ENCODE peak calls at places on chromosomes 13 and 19, in eight cellular contexts. E, F, Z, J, D, U, L and I are unnamed samples.

GRCh38 chr13:110799246-110800236 is 86.0 kb downstream of the ING1 start:
- DNase-seq in E (no peak), F (peak), Z (no peak), J (peak), D (no peak), U (peak), L (peak), I (peak)

GRCh38 chr13:40064723-40065122 is 409.3 kb downstream of the COG6 start:
- DNase-seq in E (no peak), F (peak), Z (no peak), J (no peak), D (no peak), U (peak), L (no peak), I (peak)

GRCh38 chr19:14383556-14383897 is 2.3 kb downstream of the ADGRE5 start:
- DNase-seq in E (no peak), F (peak), Z (no peak), J (no peak), D (no peak), U (no peak), L (no peak), I (no peak)

GRCh38 chr13:22102237-22102636 is 431.4 kb downstream of the FGF9 start:
- DNase-seq in E (no peak), F (no peak), Z (no peak), J (no peak), D (no peak), U (no peak), L (no peak), I (no peak)

GRCh38 chr19:10491472-10492047 is 11.6 kb downstream of the KEAP1 start:
- DNase-seq in E (no peak), F (no peak), Z (no peak), J (no peak), D (no peak), U (no peak), L (no peak), I (no peak)

GRCh38 chr13:26459276-26460131 is 98.0 kb upstream of the WASF3 start:
- DNase-seq in E (no peak), F (peak), Z (no peak), J (no peak), D (no peak), U (no peak), L (no peak), I (no peak)

GRCh38 chr13:79481685-79482052 is 714 bp downstream of the NDFIP2 start:
- DNase-seq in E (peak), F (no peak), Z (peak), J (no peak), D (no peak), U (no peak), L (no peak), I (no peak)

GRCh38 chr13:97895383-97895782 is 58.1 kb upstream of the IPO5 start:
- DNase-seq in E (no peak), F (no peak), Z (no peak), J (no peak), D (no peak), U (no peak), L (no peak), I (no peak)

GRCh38 chr13:57740719-57741118 is 109.2 kb downstream of the PCDH17 start:
- DNase-seq in E (no peak), F (peak), Z (no peak), J (peak), D (no peak), U (no peak), L (no peak), I (no peak)

GRCh38 chr13:29484796-29485195 is 110.7 kb downstream of the SLC7A1 start:
- DNase-seq in E (no peak), F (no peak), Z (no peak), J (no peak), D (no peak), U (no peak), L (no peak), I (no peak)

GRCh38 chr13:43348397-43348796 is 325.0 kb downstream of the DNAJC15 start:
- DNase-seq in E (no peak), F (peak), Z (no peak), J (no peak), D (no peak), U (peak), L (no peak), I (no peak)

GRCh38 chr13:98549006-98549727 is 27.7 kb downstream of the STK24 start:
- DNase-seq in E (no peak), F (peak), Z (no peak), J (no peak), D (no peak), U (peak), L (no peak), I (peak)

GRCh38 chr13:45674908-45675307 is 27.2 kb upstream of the CBY2 start:
- DNase-seq in E (no peak), F (peak), Z (no peak), J (no peak), D (no peak), U (peak), L (peak), I (peak)

GRCh38 chr13:48804836-48805601 is 151.3 kb downstream of the CYSLTR2 start:
- DNase-seq in E (no peak), F (no peak), Z (no peak), J (no peak), D (no peak), U (peak), L (no peak), I (peak)

GRCh38 chr19:57566396-57567256 is 7.0 kb upstream of the ZNF550 start:
- DNase-seq in E (no peak), F (peak), Z (no peak), J (no peak), D (no peak), U (peak), L (no peak), I (no peak)

GRCh38 chr19:33124207-33125098 is 7.5 kb upstream of the WDR88 start:
- DNase-seq in E (no peak), F (no peak), Z (no peak), J (no peak), D (no peak), U (no peak), L (no peak), I (no peak)

GRCh38 chr19:33628921-33629825 is 7.4 kb downstream of the CHST8 start:
- DNase-seq in E (no peak), F (no peak), Z (no peak), J (no peak), D (no peak), U (no peak), L (no peak), I (no peak)

GRCh38 chr19:39506944-39507714 is 7.8 kb upstream of the SELENOV start:
- DNase-seq in E (peak), F (peak), Z (peak), J (no peak), D (peak), U (peak), L (no peak), I (no peak)

GRCh38 chr19:52351512-52351911 is 15.5 kb downstream of the ZNF610 start:
- DNase-seq in E (no peak), F (no peak), Z (no peak), J (no peak), D (no peak), U (no peak), L (no peak), I (no peak)

GRCh38 chr19:50203281-50204080 is at the start of gene MYH14:
- DNase-seq in E (peak), F (peak), Z (peak), J (peak), D (peak), U (peak), L (no peak), I (no peak)